ENCODE peak calls at places on chromosomes 16 and 17, in ten cellular contexts. M, X, Z, E, B, R, I, P, N and T are unnamed samples.
A peak's percentile ranks its signal among the peaks of the same experiment; 100 is the strongest.

GRCh38 chr16:85137323-85138072 is 25.2 kb upstream of the CIBAR2 start:
- DNase-seq in E (peak; percentile 89), B (peak; percentile 91), I (no peak), X (no peak), M (no peak), R (peak; percentile 96), N (no peak), P (no peak), Z (no peak), T (peak; percentile 85)

GRCh38 chr17:47188266-47188665 is 829 bp downstream of the CDC27 start:
- DNase-seq in X (no peak), M (no peak), I (peak; percentile 11), R (no peak), Z (peak; percentile 67), B (no peak), N (no peak), P (no peak), E (peak; percentile 45), T (peak; percentile 30)

GRCh38 chr16:72425571-72426341 is 253.8 kb upstream of the PMFBP1 start:
- DNase-seq in X (no peak), N (no peak), M (no peak), Z (no peak), R (no peak), P (no peak), B (peak; percentile 63), E (no peak), I (no peak), T (no peak)

GRCh38 chr16:66325977-66326376 is 40.5 kb upstream of the CDH5 start:
- DNase-seq in Z (no peak), E (no peak), N (no peak), M (no peak), X (no peak), P (no peak), B (no peak), I (no peak), R (no peak), T (no peak)

GRCh38 chr16:86018487-86018886 is 119.5 kb downstream of the IRF8 start:
- DNase-seq in P (no peak), I (no peak), B (no peak), X (no peak), E (peak; percentile 45), Z (no peak), R (peak; percentile 53), N (no peak), M (no peak), T (no peak)

GRCh38 chr17:30375661-30376060 is 3.1 kb upstream of the CPD start:
- DNase-seq in P (no peak), R (no peak), E (no peak), I (no peak), Z (no peak), M (no peak), X (no peak), N (no peak), B (no peak), T (no peak)

GRCh38 chr17:44308865-44309264 is 464 bp downstream of the RUNDC3A start:
- DNase-seq in N (no peak), X (no peak), B (peak; percentile 40), M (no peak), I (no peak), R (no peak), P (no peak), Z (no peak), E (no peak), T (no peak)

GRCh38 chr17:20992987-20993862 is 49.6 kb downstream of the USP22 start:
- DNase-seq in B (peak; percentile 84), X (no peak), N (peak; percentile 21), M (peak; percentile 80), Z (peak; percentile 69), E (peak; percentile 60), I (peak; percentile 63), P (peak; percentile 51), R (no peak), T (peak; percentile 73)

GRCh38 chr16:13064821-13065220 is 163.4 kb downstream of the SHISA9 start:
- DNase-seq in M (no peak), P (no peak), R (no peak), E (no peak), N (no peak), Z (no peak), I (no peak), B (no peak), X (no peak), T (no peak)

GRCh38 chr16:53549970-53550406 is 47.0 kb upstream of the AKTIP start:
- DNase-seq in I (peak; percentile 44), M (peak; percentile 71), E (peak; percentile 81), Z (peak; percentile 83), B (peak; percentile 16), X (peak; percentile 72), P (peak; percentile 46), N (peak; percentile 22), R (peak; percentile 58), T (peak; percentile 81)

GRCh38 chr16:64417711-64418227 is 704.1 kb downstream of the CDH11 start:
- DNase-seq in E (peak; percentile 43), N (peak; percentile 33), B (no peak), I (no peak), X (no peak), R (no peak), Z (no peak), P (no peak), M (no peak), T (no peak)

GRCh38 chr17:47119746-47120520 is 69.2 kb downstream of the CDC27 start:
- DNase-seq in M (no peak), P (peak; percentile 46), N (peak; percentile 23), Z (no peak), X (no peak), E (peak; percentile 53), B (no peak), R (no peak), I (no peak), T (peak; percentile 13)